ENCODE peak calls at places on chromosomes 11 and 22, in ten cellular contexts. K is cardiac muscle cell; Q is prostate gland; O is Caco-2; N is SK-N-SH; B is mucosa of descending colon; W is right atrium auricular region; X is CD8-positive, alpha-beta T cell; H is neural progenitor cell; L is pancreas. S is an unnamed sample.

GRCh38 chr11:62652156-62653006 is 721 bp downstream of the INTS5 start:
- DNase-seq in K (no peak), Q (no peak), O (no peak), N (no peak), B (no peak), W (no peak), X (peak; percentile 26), H (no peak), L (no peak), S (no peak)

GRCh38 chr22:38104084-38104483 is 6.4 kb downstream of the BAIAP2L2 start:
- DNase-seq in K (peak; percentile 33), Q (no peak), O (no peak), N (no peak), B (peak; percentile 7), W (no peak), X (no peak), H (peak; percentile 65), L (no peak), S (no peak)

GRCh38 chr22:24427500-24428164 is at the start of gene ADORA2A:
- DNase-seq in K (no peak), Q (no peak), O (no peak), N (peak; percentile 39), B (peak; percentile 71), W (no peak), X (peak; percentile 96), H (no peak), L (peak; percentile 67), S (no peak)

GRCh38 chr22:44357962-44358553 is 45.3 kb upstream of the SHISAL1 start:
- DNase-seq in K (peak; percentile 54), Q (no peak), O (no peak), N (no peak), B (peak; percentile 31), W (peak; percentile 77), X (no peak), H (peak; percentile 71), L (peak; percentile 18), S (peak; percentile 59)

GRCh38 chr22:23242473-23243001 is 62.2 kb downstream of the BCR start:
- DNase-seq in K (no peak), Q (no peak), O (peak; percentile 54), N (no peak), B (no peak), W (no peak), X (no peak), H (peak; percentile 88), L (no peak), S (no peak)

GRCh38 chr11:119741369-119742262 is 12.6 kb upstream of the NECTIN1 start:
- DNase-seq in K (peak; percentile 34), Q (no peak), O (peak; percentile 44), N (no peak), B (peak; percentile 87), W (no peak), X (peak; percentile 45), H (peak; percentile 79), L (no peak), S (peak; percentile 81)

GRCh38 chr11:116503216-116504160 is 269.3 kb downstream of the BUD13 start:
- DNase-seq in K (no peak), Q (no peak), O (no peak), N (no peak), B (no peak), W (no peak), X (no peak), H (no peak), L (no peak), S (no peak)

GRCh38 chr11:18265949-18266348 is at the start of gene SAA1:
- DNase-seq in K (peak; percentile 39), Q (peak; percentile 34), O (no peak), N (no peak), B (no peak), W (no peak), X (no peak), H (no peak), L (no peak), S (no peak)

GRCh38 chr11:101126551-101127347 is 2.9 kb downstream of the PGR start:
- DNase-seq in K (peak; percentile 43), Q (no peak), O (no peak), N (no peak), B (peak; percentile 27), W (peak; percentile 63), X (no peak), H (peak; percentile 58), L (peak; percentile 30), S (no peak)

GRCh38 chr11:71252782-71253730 is 679 bp upstream of the SHANK2 start:
- DNase-seq in K (peak; percentile 61), Q (peak; percentile 48), O (peak; percentile 93), N (no peak), B (peak; percentile 78), W (no peak), X (no peak), H (peak; percentile 67), L (peak; percentile 82), S (peak; percentile 80)

GRCh38 chr11:8006349-8006977 is 19.3 kb downstream of the EIF3F start:
- DNase-seq in K (peak; percentile 80), Q (peak; percentile 28), O (peak; percentile 78), N (peak; percentile 77), B (no peak), W (no peak), X (peak; percentile 38), H (peak; percentile 85), L (no peak), S (no peak)

GRCh38 chr22:42412744-42413220 is 19.4 kb downstream of the NFAM1 start:
- DNase-seq in K (no peak), Q (no peak), O (no peak), N (no peak), B (no peak), W (no peak), X (no peak), H (peak; percentile 38), L (no peak), S (no peak)

GRCh38 chr22:37546436-37547248 is 13.6 kb upstream of the CDC42EP1 start:
- DNase-seq in K (peak; percentile 97), Q (peak; percentile 26), O (no peak), N (no peak), B (peak; percentile 61), W (no peak), X (no peak), H (peak; percentile 70), L (peak; percentile 91), S (peak; percentile 81)

GRCh38 chr11:105000797-105001196 is 22.2 kb downstream of the CASP5 start:
- DNase-seq in K (no peak), Q (no peak), O (no peak), N (no peak), B (peak; percentile 49), W (no peak), X (peak; percentile 39), H (peak; percentile 33), L (no peak), S (no peak)

GRCh38 chr11:120001161-120002135 is 136.5 kb downstream of the TRIM29 start:
- DNase-seq in K (no peak), Q (no peak), O (no peak), N (peak; percentile 67), B (no peak), W (no peak), X (no peak), H (peak; percentile 66), L (no peak), S (no peak)

GRCh38 chr11:64534950-64535349 is 56.1 kb upstream of the SLC22A12 start:
- DNase-seq in K (no peak), Q (no peak), O (no peak), N (no peak), B (no peak), W (no peak), X (no peak), H (no peak), L (no peak), S (no peak)

GRCh38 chr11:106091480-106092123 is 14.1 kb downstream of the AASDHPPT start:
- DNase-seq in K (peak; percentile 80), Q (no peak), O (no peak), N (no peak), B (no peak), W (no peak), X (no peak), H (no peak), L (no peak), S (peak; percentile 21)

GRCh38 chr11:129722529-129722928 is 93.1 kb upstream of the TMEM45B start:
- DNase-seq in K (no peak), Q (no peak), O (no peak), N (no peak), B (no peak), W (no peak), X (no peak), H (no peak), L (no peak), S (no peak)

GRCh38 chr22:19051381-19051780 is 70.8 kb downstream of the DGCR2 start:
- DNase-seq in K (no peak), Q (no peak), O (no peak), N (no peak), B (no peak), W (no peak), X (no peak), H (no peak), L (peak; percentile 2), S (peak; percentile 7)
- H3K36me3 ChIP-seq in K (peaks cover 44% of the 10 kb centered on the region), Q (peaks cover 9% of the 10 kb centered on the region), O (peaks cover 6% of the 10 kb centered on the region), N (peaks cover 28% of the 10 kb centered on the region), B (peaks cover 15% of the 10 kb centered on the region), W (peaks cover 42% of the 10 kb centered on the region), X (peaks cover 40% of the 10 kb centered on the region), H (no peaks in the 10 kb centered on the region), L (peaks cover 20% of the 10 kb centered on the region), S (peaks cover 97% of the 10 kb centered on the region)

DNA sequence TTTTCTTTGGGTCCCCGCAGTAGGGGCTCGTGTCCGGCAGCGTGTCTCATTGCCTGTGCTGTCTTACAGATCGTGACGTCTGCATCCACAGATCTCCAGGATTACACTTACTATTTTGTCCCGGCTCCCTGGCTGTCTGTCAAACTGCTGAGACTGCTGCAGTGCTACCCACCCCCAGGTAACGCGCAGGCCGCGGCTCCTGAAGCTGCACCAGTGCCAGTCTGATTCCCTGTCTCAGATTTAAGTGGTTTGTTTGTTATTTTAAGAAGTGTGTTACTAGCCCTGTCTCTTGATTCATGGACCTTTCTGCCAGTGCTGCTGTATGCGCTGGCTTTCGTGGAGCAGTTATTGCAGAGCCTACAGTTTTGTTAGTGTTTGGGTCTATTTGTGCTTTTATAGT is 51.9 kb downstream of the MUC6 start:
- DNase-seq in K (no peak), Q (no peak), O (no peak), N (no peak), B (no peak), W (no peak), X (no peak), H (no peak), L (no peak), S (no peak)
- H3K36me3 ChIP-seq in K (peaks cover 39% of the 10 kb centered on the region), Q (no peaks in the 10 kb centered on the region), O (peaks cover 4% of the 10 kb centered on the region), N (peaks cover 17% of the 10 kb centered on the region), B (peaks cover 8% of the 10 kb centered on the region), W (peaks cover 72% of the 10 kb centered on the region), X (peaks cover 49% of the 10 kb centered on the region), H (no peaks in the 10 kb centered on the region), L (peaks cover 18% of the 10 kb centered on the region), S (peaks cover 87% of the 10 kb centered on the region)

GRCh38 chr11:43392713-43393112 is 34.0 kb downstream of the TTC17 start:
- DNase-seq in K (no peak), Q (no peak), O (no peak), N (no peak), B (no peak), W (no peak), X (no peak), H (no peak), L (no peak), S (no peak)
- H3K36me3 ChIP-seq in K (peaks cover 46% of the 10 kb centered on the region), Q (no peaks in the 10 kb centered on the region), O (no peaks in the 10 kb centered on the region), N (peaks cover 64% of the 10 kb centered on the region), B (no peaks in the 10 kb centered on the region), W (peaks cover 60% of the 10 kb centered on the region), X (peaks cover 33% of the 10 kb centered on the region), H (peaks cover 33% of the 10 kb centered on the region), L (no peaks in the 10 kb centered on the region), S (peaks cover 81% of the 10 kb centered on the region)

DNA sequence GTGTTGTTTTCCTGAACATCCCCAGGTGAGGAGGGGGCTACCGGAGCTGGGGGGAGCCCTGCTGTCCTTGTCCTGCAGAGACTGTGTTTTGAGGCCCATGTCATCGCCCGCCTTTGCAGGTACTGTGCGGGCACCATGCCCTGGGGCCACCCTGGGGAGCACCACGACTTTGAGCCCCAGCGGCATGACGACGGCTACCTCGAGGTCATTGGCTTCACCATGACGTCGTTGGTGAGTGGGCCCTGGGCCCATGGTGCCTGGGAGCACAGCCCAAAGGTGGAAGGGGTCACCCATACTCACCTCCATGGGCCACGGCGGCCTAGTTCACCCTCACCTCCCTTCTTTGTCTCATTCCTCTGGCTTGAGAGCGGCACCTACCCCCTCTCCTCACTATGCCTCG is 6.7 kb upstream of the MDK start:
- DNase-seq in K (no peak), Q (no peak), O (no peak), N (no peak), B (no peak), W (no peak), X (no peak), H (no peak), L (no peak), S (no peak)
- H3K36me3 ChIP-seq in K (peaks cover 3% of the 10 kb centered on the region), Q (peaks cover 4% of the 10 kb centered on the region), O (no peaks in the 10 kb centered on the region), N (peaks cover 5% of the 10 kb centered on the region), B (no peaks in the 10 kb centered on the region), W (peaks cover 84% of the 10 kb centered on the region), X (peaks cover 62% of the 10 kb centered on the region), H (no peaks in the 10 kb centered on the region), L (peaks cover 20% of the 10 kb centered on the region), S (peaks cover 51% of the 10 kb centered on the region)